ENCODE peak calls at places on chromosome 13, in seven cellular contexts. B is neural crest cell, K is AG09319, Q is heart right ventricle, Z is ecto neural progenitor cell, N is fibroblast of the conjunctiva, H is fibroblast of mammary gland. I is an unnamed sample.

GRCh38 chr13:77893066-77893465 is 25.6 kb downstream of the EDNRB start:
- DNase-seq in Z (peak; percentile 60), K (no peak), H (no peak), Q (no peak), N (no peak), B (peak; percentile 2), I (no peak)

GRCh38 chr13:31023126-31023525 is 90.7 kb downstream of the TEX26 start:
- DNase-seq in H (no peak), Q (no peak), K (no peak), N (no peak), Z (no peak), B (no peak), I (no peak)

GRCh38 chr13:62512194-62513141 is 1096.8 kb upstream of the PCDH20 start:
- DNase-seq in Q (no peak), Z (peak; percentile 53), H (peak; percentile 40), K (no peak), N (peak; percentile 5), B (peak; percentile 12), I (no peak)

GRCh38 chr13:84896128-84896527 is 903.1 kb downstream of the SLITRK6 start:
- DNase-seq in K (peak; percentile 25), B (peak; percentile 67), Z (peak; percentile 51), Q (no peak), N (peak; percentile 58), H (peak; percentile 65), I (peak; percentile 17)

GRCh38 chr13:20291037-20291436 is 58.9 kb upstream of the GJB6 start:
- DNase-seq in Q (no peak), B (no peak), Z (no peak), N (no peak), H (no peak), K (no peak), I (no peak)

GRCh38 chr13:27415116-27415515 is 9.3 kb upstream of the GTF3A start:
- DNase-seq in K (no peak), H (no peak), B (no peak), Z (no peak), Q (no peak), N (no peak), I (no peak)

GRCh38 chr13:101869553-101869952 is 417.1 kb downstream of the ITGBL1 start:
- DNase-seq in B (no peak), H (peak; percentile 6), K (peak; percentile 1), Q (no peak), N (no peak), Z (no peak), I (no peak)

GRCh38 chr13:43377149-43377548 is 353.8 kb downstream of the DNAJC15 start:
- DNase-seq in N (peak; percentile 38), K (no peak), B (no peak), Q (peak; percentile 45), H (peak; percentile 67), Z (no peak), I (no peak)

GRCh38 chr13:112350300-112350699 is 25.9 kb upstream of the SPACA7 start:
- DNase-seq in B (no peak), N (no peak), Z (peak; percentile 43), Q (no peak), H (no peak), K (no peak), I (no peak)

GRCh38 chr13:41199526-41199925 is 5.2 kb upstream of the KBTBD7 start:
- DNase-seq in H (no peak), Z (no peak), Q (no peak), K (peak; percentile 81), B (no peak), N (no peak), I (no peak)

GRCh38 chr13:27171244-27171829 is at the start of gene USP12:
- DNase-seq in Z (peak; percentile 83), H (peak; percentile 25), B (peak; percentile 54), Q (peak; percentile 43), N (no peak), K (no peak), I (no peak)

GRCh38 chr13:93066187-93066586 is 160.4 kb upstream of the GPC6 start:
- DNase-seq in K (no peak), B (no peak), Z (no peak), N (peak; percentile 21), H (peak; percentile 94), Q (no peak), I (peak; percentile 12)

GRCh38 chr13:49844191-49844590 is 51.7 kb upstream of the KPNA3 start:
- DNase-seq in B (no peak), K (no peak), N (no peak), Z (no peak), Q (no peak), H (no peak), I (no peak)

GRCh38 chr13:72384879-72385278 is 342.6 kb downstream of the MZT1 start:
- DNase-seq in H (peak; percentile 47), B (no peak), N (peak; percentile 2), K (peak; percentile 23), Q (no peak), Z (no peak), I (peak; percentile 35)

GRCh38 chr13:111873676-111874178 is 193.2 kb upstream of the SOX1 start:
- DNase-seq in Z (peak; percentile 29), H (no peak), K (no peak), B (no peak), Q (no peak), N (no peak), I (no peak)

GRCh38 chr13:35927554-35927953 is 203.6 kb downstream of the DCLK1 start:
- DNase-seq in N (peak; percentile 13), B (no peak), Z (no peak), K (no peak), H (peak; percentile 97), Q (no peak), I (peak; percentile 76)

GRCh38 chr13:30837227-30838159 is 68.6 kb upstream of the MEDAG start:
- DNase-seq in H (no peak), Q (no peak), N (no peak), K (no peak), Z (no peak), B (no peak), I (no peak)

GRCh38 chr13:105031306-105031705 is 1504.2 kb downstream of the EFNB2 start:
- DNase-seq in N (no peak), Z (no peak), B (no peak), Q (no peak), H (no peak), K (no peak), I (no peak)

GRCh38 chr13:72932250-72932649 is 126.6 kb upstream of the KLF5 start:
- DNase-seq in Q (no peak), H (no peak), Z (no peak), K (no peak), B (no peak), N (no peak), I (no peak)

GRCh38 chr13:113668491-113668971 is 1.5 kb downstream of the GRK1 start:
- DNase-seq in K (no peak), H (no peak), N (no peak), B (no peak), Z (no peak), Q (no peak), I (no peak)

GRCh38 chr13:79413521-79413920 is 7.5 kb upstream of the RBM26 start:
- DNase-seq in H (no peak), K (no peak), Z (no peak), Q (no peak), B (no peak), N (no peak), I (no peak)

GRCh38 chr13:47726394-47726793 is 274.7 kb downstream of the SUCLA2 start:
- DNase-seq in K (no peak), Q (no peak), N (no peak), Z (no peak), B (no peak), H (no peak), I (no peak)

GRCh38 chr13:42047561-42048322 is 706 bp upstream of the DGKH start:
- DNase-seq in H (peak; percentile 73), B (peak; percentile 37), K (no peak), N (no peak), Z (peak; percentile 68), Q (peak; percentile 48), I (no peak)

GRCh38 chr13:43397110-43397509 is 373.7 kb downstream of the DNAJC15 start:
- DNase-seq in Z (no peak), K (no peak), B (no peak), N (peak; percentile 18), H (peak; percentile 85), Q (no peak), I (peak; percentile 62)

GRCh38 chr13:28338202-28338601 is 156.7 kb downstream of the FLT1 start:
- DNase-seq in K (no peak), H (peak; percentile 30), Q (no peak), N (no peak), B (no peak), Z (no peak), I (no peak)

GRCh38 chr13:64180756-64181155 is 2765.1 kb upstream of the PCDH20 start:
- DNase-seq in K (no peak), B (no peak), Q (no peak), N (no peak), H (no peak), Z (no peak), I (no peak)

GRCh38 chr13:21203132-21203531 is 26.7 kb downstream of the MRPL57 start:
- DNase-seq in N (no peak), Q (no peak), Z (no peak), K (no peak), B (no peak), H (no peak), I (no peak)

GRCh38 chr13:111947026-111947810 is 119.7 kb upstream of the SOX1 start:
- DNase-seq in N (no peak), H (no peak), B (no peak), K (no peak), Z (peak; percentile 26), Q (no peak), I (no peak)

GRCh38 chr13:31896427-31896826 is 135.1 kb upstream of the FRY start:
- DNase-seq in B (no peak), H (peak; percentile 92), Z (no peak), Q (peak; percentile 19), N (peak; percentile 51), K (no peak), I (peak; percentile 90)

GRCh38 chr13:49836516-49836915 is 44.0 kb upstream of the KPNA3 start:
- DNase-seq in K (no peak), Z (peak; percentile 70), H (no peak), Q (no peak), B (no peak), N (no peak), I (no peak)

GRCh38 chr13:29849071-29849541 is 1.3 kb downstream of the UBL3 start:
- DNase-seq in Z (no peak), H (peak; percentile 39), Q (no peak), K (no peak), B (no peak), N (no peak), I (no peak)

GRCh38 chr13:73273737-73274136 is 214.9 kb downstream of the KLF5 start:
- DNase-seq in B (no peak), Q (no peak), K (no peak), Z (no peak), N (peak; percentile 24), H (peak; percentile 20), I (peak; percentile 33)

GRCh38 chr13:98089246-98089645 is 53.6 kb upstream of the FARP1 start:
- DNase-seq in H (peak; percentile 30), N (no peak), K (no peak), Q (no peak), Z (no peak), B (no peak), I (peak; percentile 25)

GRCh38 chr13:35978607-35979316 is 152.4 kb downstream of the DCLK1 start:
- DNase-seq in H (peak; percentile 84), Z (no peak), Q (no peak), N (peak; percentile 71), B (peak; percentile 65), K (no peak), I (peak; percentile 50)

GRCh38 chr13:30119476-30119875 is 187.9 kb downstream of the KATNAL1 start:
- DNase-seq in K (peak; percentile 70), N (no peak), B (no peak), H (peak; percentile 70), Q (no peak), Z (no peak), I (peak; percentile 80)

GRCh38 chr13:103805771-103806170 is 739.6 kb upstream of the SLC10A2 start:
- DNase-seq in K (no peak), Q (no peak), N (no peak), H (no peak), B (no peak), Z (no peak), I (no peak)

GRCh38 chr13:44698076-44698475 is 121.9 kb upstream of the TSC22D1 start:
- DNase-seq in K (no peak), B (no peak), Z (no peak), N (no peak), H (no peak), Q (no peak), I (no peak)

GRCh38 chr13:49292742-49293498 is 45.2 kb downstream of the CDADC1 start:
- DNase-seq in Z (no peak), B (no peak), K (peak; percentile 24), N (no peak), Q (peak; percentile 57), H (peak; percentile 74), I (no peak)